ENCODE peak calls at places on chromosome X, in five cellular contexts. B, Z, S, O and U are unnamed samples.

GRCh38 chrX:148991502-148991901 is 491.1 kb downstream of the AFF2 start:
- DNase-seq in B (no peak), Z (no peak), S (no peak), O (no peak), U (no peak)

GRCh38 chrX:16469870-16470269 is 180.1 kb upstream of the S100G start:
- DNase-seq in B (no peak), Z (no peak), S (no peak), O (no peak), U (no peak)

GRCh38 chrX:112846114-112846513 is 5.5 kb upstream of the AMOT start:
- DNase-seq in B (no peak), Z (no peak), S (no peak), O (peak; percentile 33), U (no peak)

GRCh38 chrX:119694601-119695534 is 1.9 kb upstream of the SEPTIN6 start:
- DNase-seq in B (no peak), Z (no peak), S (no peak), O (no peak), U (no peak)

GRCh38 chrX:17654116-17654515 is 83.2 kb upstream of the SCML1 start:
- DNase-seq in B (no peak), Z (no peak), S (no peak), O (no peak), U (peak; percentile 1)

GRCh38 chrX:86002076-86002896 is 45.1 kb downstream of the CHM start:
- DNase-seq in B (peak; percentile 77), Z (no peak), S (peak; percentile 13), O (peak; percentile 13), U (peak; percentile 26)

GRCh38 chrX:87003031-87003430 is 514.6 kb upstream of the KLHL4 start:
- DNase-seq in B (no peak), Z (no peak), S (no peak), O (no peak), U (no peak)

GRCh38 chrX:120309873-120310730 is 1.2 kb downstream of the TMEM255A start:
- DNase-seq in B (no peak), Z (no peak), S (no peak), O (peak; percentile 6), U (no peak)

GRCh38 chrX:136816970-136817369 is 36.2 kb upstream of the ARHGEF6 start:
- DNase-seq in B (no peak), Z (no peak), S (no peak), O (peak; percentile 52), U (no peak)

GRCh38 chrX:39327255-39327654 is 526.0 kb downstream of the MID1IP1 start:
- DNase-seq in B (no peak), Z (no peak), S (no peak), O (no peak), U (no peak)

GRCh38 chrX:40273356-40274050 is 175.7 kb upstream of the BCOR start:
- DNase-seq in B (no peak), Z (no peak), S (no peak), O (no peak), U (no peak)

GRCh38 chrX:51866156-51866555 is 27.3 kb upstream of the MAGED1 start:
- DNase-seq in B (no peak), Z (no peak), S (no peak), O (peak; percentile 9), U (no peak)

GRCh38 chrX:45295587-45295986 is 94.9 kb upstream of the DIPK2B start:
- DNase-seq in B (peak; percentile 57), Z (no peak), S (peak; percentile 34), O (peak; percentile 58), U (no peak)

GRCh38 chrX:111869639-111870034 is 6.3 kb upstream of the TRPC5OS start:
- DNase-seq in B (peak; percentile 34), Z (no peak), S (peak; percentile 16), O (peak; percentile 50), U (no peak)

GRCh38 chrX:77785400-77785745 is 643 bp downstream of the ATRX start:
- DNase-seq in B (no peak), Z (no peak), S (no peak), O (peak; percentile 11), U (no peak)

GRCh38 chrX:145817299-145817665 is 347 bp upstream of the SLITRK2 start:
- DNase-seq in B (no peak), Z (no peak), S (no peak), O (no peak), U (no peak)

GRCh38 chrX:124415115-124415798 is 68.9 kb downstream of the SH2D1A start:
- DNase-seq in B (no peak), Z (no peak), S (no peak), O (no peak), U (no peak)

GRCh38 chrX:58025979-58026378 is 115.7 kb upstream of the ZXDA start:
- DNase-seq in B (no peak), Z (no peak), S (no peak), O (peak; percentile 23), U (peak; percentile 1)

GRCh38 chrX:71923516-71923915 is 12.9 kb downstream of the NHSL2 start:
- DNase-seq in B (no peak), Z (no peak), S (no peak), O (peak; percentile 60), U (no peak)

GRCh38 chrX:67546496-67547423 is 2.9 kb downstream of the AR start:
- DNase-seq in B (no peak), Z (no peak), S (no peak), O (no peak), U (no peak)

GRCh38 chrX:133640161-133641015 is 225.1 kb upstream of the GPC4 start:
- DNase-seq in B (no peak), Z (no peak), S (peak; percentile 52), O (peak; percentile 57), U (no peak)

GRCh38 chrX:139495324-139495723 is 35.2 kb upstream of the F9 start:
- DNase-seq in B (no peak), Z (no peak), S (no peak), O (no peak), U (no peak)

GRCh38 chrX:147832707-147833348 is 78.9 kb upstream of the FMR1 start:
- DNase-seq in B (no peak), Z (no peak), S (no peak), O (no peak), U (no peak)

GRCh38 chrX:153728951-153729631 is 4.4 kb downstream of the ABCD1 start:
- DNase-seq in B (no peak), Z (no peak), S (no peak), O (no peak), U (no peak)

GRCh38 chrX:318739-319578 is at the start of gene GTPBP6:
- DNase-seq in B (peak; percentile 99), Z (peak; percentile 99), S (peak; percentile 100), O (peak; percentile 100), U (peak; percentile 98)

GRCh38 chrX:17440836-17441235 is 65.8 kb downstream of the NHS start:
- DNase-seq in B (no peak), Z (no peak), S (no peak), O (no peak), U (no peak)

GRCh38 chrX:103063918-103064434 is at the start of gene BEX1:
- DNase-seq in B (no peak), Z (no peak), S (peak; percentile 9), O (peak; percentile 0), U (no peak)
- H3K4me3 ChIP-seq in B (no peak within 1 kb of the TSS), Z (peak within 1 kb of the TSS; percentile 9), S (peak within 1 kb of the TSS; percentile 47), O (no peak within 1 kb of the TSS), U (no peak within 1 kb of the TSS)

DNA sequence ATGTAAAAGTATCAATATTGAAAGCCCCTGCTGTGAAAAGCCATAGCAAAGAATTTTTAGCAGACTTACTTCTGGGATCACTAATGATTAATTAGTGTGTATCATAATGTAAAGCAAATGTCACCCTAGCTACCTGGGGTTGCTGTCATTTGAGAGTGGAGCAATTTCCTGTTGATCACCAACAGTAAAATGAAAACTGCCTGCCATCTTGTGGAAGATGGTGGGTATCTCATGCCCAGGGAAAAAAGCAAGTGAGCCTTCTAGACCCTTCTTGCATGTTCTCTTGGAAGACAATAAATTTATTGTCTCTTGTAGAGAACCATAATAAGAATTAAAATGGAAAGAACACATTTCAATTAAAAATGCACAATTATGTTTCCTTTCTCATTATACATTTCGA is 360.2 kb downstream of the ZIC3 start:
- DNase-seq in B (no peak), Z (no peak), S (peak; percentile 13), O (no peak), U (no peak)
- TF ChIP-seq CTCF in B (no peak), Z (no peak), S (peak; percentile 65), O (no peak), U (no peak)

GRCh38 chrX:11665144-11666040 is at the start of gene ARHGAP6:
- DNase-seq in B (no peak), Z (peak; percentile 13), S (no peak), O (peak; percentile 41), U (no peak)
- H3K4me3 ChIP-seq in B (peak within 1 kb of the TSS; percentile 21), Z (peak within 1 kb of the TSS; percentile 33), S (peak within 1 kb of the TSS; percentile 47), O (peak within 1 kb of the TSS; percentile 47), U (no peak within 1 kb of the TSS)

GRCh38 chrX:140661657-140662056 is 47.9 kb upstream of the LINC00632 start:
- DNase-seq in B (no peak), Z (no peak), S (peak; percentile 1), O (peak; percentile 11), U (no peak)
- TF ChIP-seq CTCF in B (no peak), Z (no peak), S (peak; percentile 38), O (peak; percentile 42), U (no peak)

GRCh38 chrX:25175743-25176142 is 160.0 kb upstream of the ARX start:
- DNase-seq in B (no peak), Z (no peak), S (no peak), O (no peak), U (no peak)

GRCh38 chrX:25175171-25175570 is 159.4 kb upstream of the ARX start:
- DNase-seq in B (no peak), Z (no peak), S (no peak), O (no peak), U (no peak)

GRCh38 chrX:25180242-25180641 is 164.5 kb upstream of the ARX start:
- DNase-seq in B (no peak), Z (no peak), S (no peak), O (no peak), U (no peak)

GRCh38 chrX:25178555-25178954 is 162.8 kb upstream of the ARX start:
- DNase-seq in B (no peak), Z (no peak), S (no peak), O (no peak), U (no peak)
- H3K4me3 ChIP-seq in B (no peak overlapping the region), Z (no peak overlapping the region), S (no peak overlapping the region), O (no peak overlapping the region), U (no peak overlapping the region)

DNA sequence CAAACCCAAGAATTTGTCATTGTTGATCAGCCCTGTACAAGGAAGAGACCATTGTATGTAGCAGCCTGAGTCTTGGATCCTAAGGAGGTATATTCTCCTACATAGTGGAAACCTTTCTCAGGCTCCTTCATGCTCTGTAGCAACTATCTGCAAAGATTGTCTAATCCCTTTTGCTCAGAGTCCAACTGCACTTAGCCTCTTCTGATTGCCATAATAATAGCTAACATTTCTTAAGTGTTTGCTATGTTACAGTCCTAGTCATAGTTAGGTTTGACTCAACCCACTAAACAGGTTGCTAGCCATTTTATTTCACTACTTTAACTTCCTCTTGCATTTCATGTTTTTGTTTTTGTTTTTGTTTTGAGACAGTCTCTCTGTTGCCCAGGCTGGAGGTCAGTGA is 50.8 kb upstream of the SLC16A2 start:
- DNase-seq in B (no peak), Z (no peak), S (no peak), O (no peak), U (no peak)
- TF ChIP-seq CTCF in B (no peak), Z (no peak), S (no peak), O (no peak), U (no peak)